ENCODE peak calls at places on chromosomes 4 and X, in four cellular contexts. P is spleen, Z is tibial artery, R is WTC11. J is an unnamed sample.

GRCh38 chrX:135112096-135112729 is 8.1 kb downstream of the ETDB start:
- DNase-seq in R (peak), P (no peak), Z (no peak), J (no peak)

GRCh38 chrX:40090050-40090804 is 7.5 kb downstream of the BCOR start:
- DNase-seq in P (peak), Z (no peak), R (no peak), J (no peak)

GRCh38 chrX:150414228-150414627 is 51.1 kb downstream of the MAMLD1 start:
- DNase-seq in R (no peak), P (no peak), Z (no peak), J (no peak)

GRCh38 chr4:15469402-15470148 is at the start of gene CC2D2A:
- DNase-seq in R (no peak), P (no peak), Z (no peak), J (no peak)

GRCh38 chr4:42568610-42569207 is 88.2 kb downstream of the ATP8A1 start:
- DNase-seq in R (peak), P (no peak), Z (peak), J (peak)

GRCh38 chrX:106009145-106009544 is 29.4 kb downstream of the SERPINA7 start:
- DNase-seq in Z (no peak), R (no peak), P (no peak), J (no peak)

GRCh38 chrX:130834149-130834548 is 68.9 kb downstream of the ENOX2 start:
- DNase-seq in P (no peak), R (peak), Z (no peak), J (no peak)

GRCh38 chr4:13865871-13866669 is 238.5 kb upstream of the BOD1L1 start:
- DNase-seq in P (no peak), R (no peak), Z (no peak), J (no peak)

GRCh38 chr4:157004279-157005161 is 32.9 kb upstream of the PDGFC start:
- DNase-seq in R (no peak), P (no peak), Z (no peak), J (no peak)

GRCh38 chr4:128812360-128812958 is 3.0 kb downstream of the JADE1 start:
- DNase-seq in R (peak), Z (peak), P (no peak), J (peak)

GRCh38 chr4:7206856-7207567 is 14.7 kb downstream of the SORCS2 start:
- DNase-seq in Z (peak), R (peak), P (no peak), J (no peak)

GRCh38 chr4:146049802-146050201 is 111.2 kb upstream of the ZNF827 start:
- DNase-seq in Z (no peak), P (no peak), R (no peak), J (no peak)

GRCh38 chr4:101600287-101600686 is 190.2 kb upstream of the BANK1 start:
- DNase-seq in Z (no peak), P (no peak), R (no peak), J (no peak)

GRCh38 chr4:120636120-120636630 is 286.4 kb downstream of the PRDM5 start:
- DNase-seq in R (no peak), P (no peak), Z (no peak), J (no peak)

GRCh38 chr4:52869656-52870055 is 7.5 kb downstream of the RASL11B start:
- DNase-seq in P (no peak), R (no peak), Z (no peak), J (no peak)

GRCh38 chrX:45771560-45772340 is 571.1 kb upstream of the DIPK2B start:
- DNase-seq in Z (peak), P (peak), R (no peak), J (no peak)

GRCh38 chrX:118216488-118216887 is 99.9 kb upstream of the KLHL13 start:
- DNase-seq in Z (no peak), P (no peak), R (no peak), J (no peak)

GRCh38 chr4:136355970-136356369 is 1176.3 kb downstream of the PCDH18 start:
- DNase-seq in R (peak), Z (no peak), P (no peak), J (no peak)

GRCh38 chr4:110287130-110287529 is 88.7 kb upstream of the ELOVL6 start:
- DNase-seq in R (no peak), Z (no peak), P (no peak), J (no peak)

GRCh38 chrX:51891821-51892551 is 1.4 kb upstream of the MAGED1 start:
- DNase-seq in P (no peak), Z (peak), R (no peak), J (no peak)

GRCh38 chrX:138638996-138639395 is 72.5 kb downstream of the FGF13 start:
- DNase-seq in Z (no peak), R (no peak), P (no peak), J (no peak)

GRCh38 chr4:1984406-1985191 is 24.2 kb downstream of the NELFA start:
- DNase-seq in Z (no peak), P (peak), R (no peak), J (no peak)

GRCh38 chr4:121685257-121685656 is 11.5 kb downstream of the ANXA5 start:
- DNase-seq in R (no peak), P (no peak), Z (no peak), J (no peak)

GRCh38 chr4:182577411-182577810 is 334.2 kb downstream of the TENM3 start:
- DNase-seq in Z (no peak), P (no peak), R (no peak), J (no peak)

GRCh38 chrX:118726887-118727685 is at the start of gene IL13RA1:
- DNase-seq in R (peak), Z (peak), P (peak), J (peak)

GRCh38 chr4:1072830-1073446 is 40.4 kb downstream of the RNF212 start:
- DNase-seq in R (peak), Z (peak), P (no peak), J (no peak)

GRCh38 chr4:118939169-118939779 is 50.6 kb downstream of the SYNPO2 start:
- DNase-seq in Z (no peak), R (no peak), P (no peak), J (no peak)

GRCh38 chrX:38560776-38561125 is 591 bp upstream of the TSPAN7 start:
- DNase-seq in P (peak), R (no peak), Z (no peak), J (no peak)

GRCh38 chrX:41759817-41760216 is 35.8 kb downstream of the GPR82 start:
- DNase-seq in R (no peak), P (no peak), Z (no peak), J (no peak)

GRCh38 chrX:77893713-77894112 is 1.5 kb downstream of the MAGT1 start:
- DNase-seq in P (no peak), R (no peak), Z (no peak), J (no peak)
- TF ChIP-seq CTCF in P (no peak), R (no peak), Z (no peak), J (no peak)

GRCh38 chr4:108169639-108170038 is 907 bp upstream of the LEF1 start:
- DNase-seq in R (no peak), P (no peak), Z (no peak), J (no peak)

GRCh38 chr4:108170729-108171540 is 2.2 kb upstream of the LEF1 start:
- DNase-seq in Z (no peak), P (no peak), R (no peak), J (no peak)

GRCh38 chr4:108168213-108168671 is 490 bp downstream of the LEF1 start:
- DNase-seq in R (no peak), P (no peak), Z (no peak), J (no peak)

GRCh38 chr4:108166441-108167315 is 2.1 kb downstream of the LEF1 start:
- DNase-seq in R (peak), Z (no peak), P (peak), J (no peak)

GRCh38 chr4:108168672-108169562 is at the start of gene LEF1:
- DNase-seq in R (peak), Z (no peak), P (peak), J (no peak)
- TF ChIP-seq CTCF in R (no peak), Z (no peak), P (no peak), J (no peak)

DNA sequence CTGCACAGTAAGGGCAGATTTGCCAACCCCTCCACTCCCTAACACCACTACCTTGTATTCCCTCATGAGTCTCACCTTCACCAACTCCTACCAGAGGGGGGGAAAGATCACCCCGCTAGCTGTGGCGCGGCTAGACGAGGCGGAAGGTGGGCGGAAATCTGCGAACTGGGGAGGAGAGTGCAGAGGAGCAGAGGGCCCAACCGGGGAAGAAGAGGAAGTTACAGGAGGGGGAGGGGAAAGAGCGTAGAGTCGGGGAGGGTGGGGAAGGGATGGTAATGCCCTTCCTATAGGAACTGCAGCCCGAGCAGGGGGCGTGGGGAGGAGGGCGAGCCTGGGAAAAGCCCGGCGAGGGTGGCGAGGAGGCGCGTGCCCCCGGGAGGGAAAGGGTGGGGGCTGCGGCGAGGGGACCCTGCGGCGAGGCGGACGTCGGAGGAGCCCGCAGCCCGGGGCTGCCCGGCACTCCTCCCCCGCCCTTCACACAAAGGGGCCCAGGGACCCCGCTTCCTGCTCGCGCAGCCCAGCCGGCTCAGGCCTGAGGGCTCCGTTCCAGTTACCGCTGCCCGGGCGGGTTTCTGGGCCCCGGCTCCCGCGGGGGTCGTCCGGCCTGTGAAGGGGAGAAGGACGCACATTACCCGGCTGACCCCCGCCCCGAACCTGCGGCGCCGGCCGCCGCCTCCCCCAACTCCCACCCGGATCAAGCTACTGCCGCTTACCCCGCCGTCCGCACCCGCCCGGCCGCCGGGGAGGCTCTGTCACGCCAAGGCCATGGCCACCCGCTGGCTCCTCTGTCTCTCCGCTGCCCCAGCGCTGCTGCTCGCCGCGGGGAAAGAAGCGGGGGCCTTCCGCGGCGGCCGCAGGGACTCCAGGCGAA is 1.8 kb downstream of the RAP2C start:
- DNase-seq in P (peak), Z (peak), R (peak), J (no peak)
- TF ChIP-seq CTCF in P (no peak), Z (no peak), R (no peak), J (no peak)

GRCh38 chrX:153216926-153217325 is 37.8 kb downstream of the MAGEA1 start:
- DNase-seq in P (no peak), R (no peak), Z (no peak), J (no peak)

GRCh38 chrX:153209347-153209746 is 30.3 kb downstream of the MAGEA1 start:
- DNase-seq in P (no peak), Z (no peak), R (no peak), J (no peak)

DNA sequence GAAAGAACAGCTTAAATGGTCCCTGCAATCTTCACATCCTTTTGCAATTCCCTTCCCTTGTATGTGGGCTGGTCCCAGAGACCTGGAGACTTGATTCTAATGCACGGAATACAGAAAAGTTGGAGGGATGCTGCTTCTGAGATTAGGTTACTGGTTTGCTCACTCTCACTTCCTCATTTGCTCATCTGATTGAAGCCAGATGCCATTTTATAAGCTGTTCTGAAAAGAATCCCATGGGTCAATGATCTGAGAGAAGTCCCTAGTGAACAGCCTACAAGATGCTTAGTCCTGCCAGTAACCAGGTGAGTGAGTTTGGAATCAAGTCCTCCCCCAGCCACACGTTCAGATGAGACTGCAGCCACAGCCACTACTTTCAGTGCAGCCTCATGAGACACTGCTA is 35.9 kb downstream of the MAGEA1 start:
- DNase-seq in Z (no peak), P (no peak), R (no peak), J (no peak)
- TF ChIP-seq CTCF in Z (no peak), P (no peak), R (no peak), J (no peak)

J was measured in omental fat pad.